ENCODE peak calls at places on chromosome 15, in seven cellular contexts. Y is CD4-positive, alpha-beta T cell; M is heart right ventricle; B is GM13976; R is thoracic aorta; F is astrocyte of the spinal cord; U is neural crest cell. W is an unnamed sample.

GRCh38 chr15:76313731-76314130 is 2.5 kb upstream of the ETFA start:
- DNase-seq in R (no peak), B (no peak), U (no peak), F (no peak), Y (no peak), M (no peak), W (no peak)

GRCh38 chr15:31327674-31328424 is 1.2 kb downstream of the KLF13 start:
- DNase-seq in R (no peak), F (peak), Y (peak), M (peak), B (peak), U (peak), W (peak)

GRCh38 chr15:94119215-94119815 is 112.0 kb upstream of the MCTP2 start:
- DNase-seq in U (no peak), R (no peak), Y (no peak), B (no peak), F (no peak), M (peak), W (no peak)

GRCh38 chr15:44710236-44711088 is 661 bp downstream of the PATL2 start:
- DNase-seq in F (peak), B (no peak), R (no peak), Y (peak), M (peak), U (no peak), W (no peak)

GRCh38 chr15:95565702-95566101 is 764.8 kb upstream of the NR2F2 start:
- DNase-seq in F (no peak), R (no peak), U (no peak), M (no peak), Y (no peak), B (no peak), W (no peak)

GRCh38 chr15:64249406-64249805 is 86.6 kb upstream of the PPIB start:
- DNase-seq in B (no peak), F (no peak), R (no peak), M (no peak), Y (no peak), U (no peak), W (no peak)

GRCh38 chr15:37824717-37825382 is 109.6 kb upstream of the TMCO5A start:
- DNase-seq in R (no peak), F (peak), B (no peak), Y (no peak), M (no peak), U (no peak), W (no peak)

GRCh38 chr15:62365795-62366442 is 200.8 kb upstream of the C2CD4B start:
- DNase-seq in R (no peak), M (no peak), U (no peak), F (no peak), B (no peak), Y (no peak), W (no peak)

GRCh38 chr15:82538961-82539689 is 1.1 kb downstream of the RPS17 start:
- DNase-seq in M (no peak), B (no peak), F (peak), Y (no peak), R (no peak), U (no peak), W (no peak)

GRCh38 chr15:97849183-97849582 is 111.3 kb upstream of the ARRDC4 start:
- DNase-seq in F (no peak), B (no peak), Y (no peak), M (no peak), U (no peak), R (no peak), W (no peak)
- TF ChIP-seq CTCF in F (no peak), B (no peak), Y (no peak), M (no peak), U (no peak), R (no peak), W (peak)

GRCh38 chr15:55778932-55779331 is 36.0 kb upstream of the PRTG start:
- DNase-seq in B (no peak), M (no peak), U (no peak), Y (no peak), F (no peak), R (no peak), W (no peak)
- TF ChIP-seq CTCF in B (no peak), M (no peak), U (no peak), Y (no peak), F (no peak), R (no peak), W (no peak)

DNA sequence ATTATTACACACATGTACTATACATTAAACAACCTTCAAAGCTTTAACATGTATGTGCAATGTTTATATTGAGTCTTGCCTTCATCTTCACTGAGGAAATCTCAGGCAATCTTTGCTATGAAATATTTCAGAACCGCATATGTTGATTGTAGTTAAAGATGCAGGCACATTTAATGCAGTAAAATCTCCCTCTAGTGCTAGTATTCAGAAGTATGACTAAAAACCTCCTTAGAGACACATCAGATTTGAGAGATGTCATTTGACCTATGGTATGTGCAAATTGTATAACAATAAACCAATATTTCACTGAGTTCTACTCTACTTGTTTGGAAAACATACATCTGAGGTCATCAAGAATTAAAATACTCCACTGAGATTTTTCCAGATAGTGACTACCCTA is 123.8 kb upstream of the C15orf61 start:
- DNase-seq in M (no peak), R (no peak), Y (no peak), F (no peak), B (no peak), U (no peak), W (no peak)
- TF ChIP-seq CTCF in M (no peak), R (no peak), Y (no peak), F (no peak), B (no peak), U (no peak), W (no peak)

DNA sequence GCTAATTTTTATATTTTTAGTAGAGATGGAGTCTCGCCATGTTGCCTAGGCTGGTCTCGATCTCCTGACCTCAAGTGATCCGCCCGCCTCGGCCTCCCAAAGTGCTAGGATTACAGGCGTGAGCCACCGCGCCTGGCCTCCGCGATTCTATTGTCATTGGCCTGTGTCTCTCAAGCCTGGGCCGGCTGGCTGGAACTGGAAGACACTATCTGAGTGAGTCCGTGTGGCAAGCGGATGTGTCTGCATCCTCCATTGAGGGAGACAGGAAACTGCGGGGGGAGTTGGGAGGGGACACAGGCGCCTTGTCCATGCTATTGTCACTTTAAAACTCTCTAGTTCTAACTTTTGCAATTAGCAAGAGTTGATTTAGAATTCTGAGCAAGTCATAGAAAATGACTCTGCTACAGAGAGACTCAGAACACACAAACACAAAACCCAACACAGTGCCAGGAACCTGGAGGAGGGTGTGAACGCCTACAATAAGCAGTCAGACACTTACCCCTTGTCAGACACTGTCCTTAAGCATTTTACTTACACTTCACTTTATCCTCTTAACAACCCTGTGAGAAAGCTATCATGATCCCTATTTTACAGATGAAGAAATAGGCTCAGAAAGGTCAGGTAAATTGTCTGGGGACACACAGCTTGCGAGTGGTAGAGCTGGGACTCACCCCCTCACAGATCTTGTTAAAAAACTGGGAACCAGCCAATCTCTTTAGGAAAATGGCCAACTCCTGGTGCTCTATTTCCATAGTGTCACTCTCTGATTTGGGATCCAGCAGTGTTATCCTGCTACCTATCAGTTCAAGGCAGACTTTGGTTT is 38.7 kb downstream of the ANP32A start:
- DNase-seq in F (no peak), Y (peak), U (no peak), B (no peak), M (peak), R (peak), W (no peak)
- TF ChIP-seq CTCF in F (no peak), Y (no peak), U (no peak), B (no peak), M (no peak), R (no peak), W (no peak)

DNA sequence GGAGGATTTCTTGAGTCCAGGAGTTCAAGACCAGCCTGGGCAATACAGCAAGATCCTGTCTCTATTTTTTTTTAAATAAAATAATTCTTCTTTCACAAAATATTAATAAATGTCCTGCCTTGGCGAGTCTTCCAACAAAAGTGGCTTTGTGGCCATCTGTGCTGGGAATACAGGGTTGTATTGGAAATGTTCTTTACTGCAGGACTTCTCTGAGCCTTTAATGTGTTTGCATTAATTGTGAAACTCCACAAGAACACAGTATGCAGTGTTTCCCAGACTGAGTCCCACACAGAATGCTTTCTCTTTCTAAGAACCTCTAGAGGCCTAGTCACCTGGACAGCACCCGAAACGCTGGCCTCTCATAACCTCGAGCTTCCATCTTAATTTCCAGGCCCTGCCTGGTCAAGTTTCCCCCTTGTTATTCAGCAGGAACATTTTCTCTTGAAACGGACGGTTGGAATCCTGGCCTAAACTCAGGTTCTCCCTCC is 85.4 kb upstream of the ARRDC4 start:
- DNase-seq in Y (no peak), B (no peak), F (no peak), M (no peak), R (no peak), U (no peak), W (no peak)
- TF ChIP-seq CTCF in Y (no peak), B (no peak), F (no peak), M (no peak), R (no peak), U (no peak), W (no peak)

DNA sequence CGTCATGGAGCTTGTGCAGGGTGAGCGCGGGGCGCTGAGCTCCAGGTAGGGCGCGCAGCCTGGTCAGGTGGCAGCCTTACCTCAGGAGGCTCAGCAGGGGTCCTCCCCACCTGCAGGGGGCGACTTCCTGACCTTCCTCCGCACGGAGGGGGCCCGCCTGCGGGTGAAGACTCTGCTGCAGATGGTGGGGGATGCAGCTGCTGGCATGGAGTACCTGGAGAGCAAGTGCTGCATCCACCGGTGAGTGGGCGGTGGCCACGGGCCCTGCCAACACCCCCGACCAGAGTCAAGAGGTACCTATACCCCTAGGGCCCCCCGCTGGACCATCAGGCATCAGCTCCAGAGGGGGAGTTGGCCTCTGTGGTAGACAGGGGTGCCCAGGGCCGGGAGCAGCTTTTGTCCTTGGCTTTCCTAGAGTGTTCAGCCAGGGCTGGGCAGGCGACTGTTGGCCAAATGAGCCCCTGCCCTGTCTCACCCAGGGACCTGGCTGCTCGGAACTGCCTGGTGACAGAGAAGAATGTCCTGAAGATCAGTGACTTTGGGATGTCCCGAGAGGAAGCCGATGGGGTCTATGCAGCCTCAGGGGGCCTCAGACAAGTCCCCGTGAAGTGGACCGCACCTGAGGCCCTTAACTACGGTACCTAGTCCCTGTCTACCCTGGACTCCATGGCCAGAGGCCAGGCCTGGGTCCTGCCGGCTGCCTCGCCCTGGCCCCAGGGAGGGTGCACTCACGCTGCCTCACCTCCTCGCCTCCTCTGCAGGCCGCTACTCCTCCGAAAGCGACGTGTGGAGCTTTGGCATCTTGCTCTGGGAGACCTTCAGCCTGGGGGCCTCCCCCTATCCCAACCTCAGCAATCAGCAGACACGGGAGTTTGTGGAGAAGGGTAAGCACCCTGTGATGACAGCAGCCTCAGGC is 9.1 kb downstream of the FES start:
- DNase-seq in M (no peak), B (no peak), R (no peak), F (no peak), U (no peak), Y (no peak), W (no peak)
- TF ChIP-seq CTCF in M (no peak), B (no peak), R (no peak), F (no peak), U (no peak), Y (no peak), W (peak)

DNA sequence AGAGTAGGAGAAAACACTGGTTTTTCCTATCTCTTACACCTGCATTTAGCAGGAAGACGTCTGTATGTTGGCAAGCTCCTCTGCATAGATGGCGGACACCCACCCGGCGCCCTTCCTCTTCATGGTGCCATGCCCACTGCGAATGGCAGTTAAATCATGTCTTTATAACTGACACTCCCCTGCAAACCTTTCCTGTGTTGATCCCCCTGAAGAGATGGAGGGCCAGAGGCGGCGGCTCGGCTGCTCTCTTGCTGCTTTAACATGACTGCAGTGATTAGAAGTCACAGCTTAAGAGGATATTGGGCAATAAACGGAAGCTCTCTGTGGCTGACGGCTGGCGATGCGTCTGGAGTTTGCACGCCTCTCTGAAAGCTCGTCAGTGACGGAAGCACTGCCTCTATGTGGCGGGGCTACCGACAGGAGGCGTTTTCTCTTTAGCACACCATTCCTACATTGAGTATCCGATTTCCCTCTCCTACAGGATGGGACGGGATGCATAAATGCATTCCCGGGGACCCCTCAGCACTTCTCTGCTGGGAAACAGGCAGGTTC is 25.5 kb upstream of the SNRPA1 start:
- DNase-seq in U (no peak), Y (peak), R (no peak), M (no peak), B (peak), F (no peak), W (no peak)
- TF ChIP-seq CTCF in U (peak), Y (peak), R (no peak), M (no peak), B (peak), F (peak), W (peak)

DNA sequence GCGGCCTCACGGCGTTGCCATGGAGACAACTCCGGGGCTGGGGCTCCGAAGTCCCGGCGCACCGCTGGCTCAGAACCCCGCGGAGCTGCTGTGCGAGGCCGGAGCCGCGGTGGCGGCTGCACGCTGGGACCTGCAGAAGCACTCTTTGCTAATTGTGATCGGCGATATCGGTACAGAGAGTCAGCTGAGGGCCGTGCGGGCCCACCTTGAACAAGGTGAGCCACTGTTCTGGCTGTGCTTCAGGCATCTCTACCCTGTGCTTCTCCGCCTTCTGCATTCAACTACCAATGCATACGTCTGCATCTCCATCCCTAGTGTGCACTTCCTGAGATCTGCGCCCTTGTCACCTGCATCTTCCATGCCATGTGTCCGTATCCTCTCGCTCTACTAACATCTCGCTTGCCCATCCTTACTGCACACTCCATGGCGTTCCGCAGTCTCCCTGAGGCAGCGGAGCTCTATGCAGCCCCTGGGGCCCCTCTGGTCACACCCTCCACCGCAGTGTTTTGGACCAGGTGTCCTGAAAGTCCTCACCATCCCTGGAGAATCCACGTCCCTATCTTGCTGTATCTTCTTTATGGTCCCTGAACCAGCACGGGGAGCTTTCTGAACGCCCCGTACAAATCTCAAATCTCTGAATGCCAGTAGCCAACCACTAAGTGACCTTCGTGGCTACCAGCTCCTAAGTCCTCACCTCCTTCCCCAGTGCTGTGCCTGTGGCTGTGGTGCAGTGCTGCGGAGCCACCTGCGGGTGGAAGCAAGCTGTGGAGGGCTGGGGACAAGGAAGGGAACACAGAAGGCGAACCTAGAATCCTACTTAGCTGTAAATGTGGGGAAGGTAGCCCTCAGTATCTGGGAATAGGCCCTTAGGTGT is 6.2 kb upstream of the MAP1A start:
- DNase-seq in M (peak), F (no peak), Y (peak), R (no peak), B (peak), U (peak), W (no peak)
- TF ChIP-seq CTCF in M (peak), F (peak), Y (no peak), R (no peak), B (peak), U (peak), W (peak)